ENCODE peak calls at places on chromosomes 16 and 17, in nine cellular contexts. H is NCI-H524 treated with DMSO at 0.1 percent for 48 hours; B is amniotic stem cell; R is CD8-positive, alpha-beta memory T cell; N is frontal cortex; I is NCI-H82; Z is stimulated activated CD4-positive, alpha-beta T cell treated with anti-CD3 and anti-CD28 coated beads, Interleukin-4, amount 100 ng/mL, for 24 hours; Q is aorta; P is substantia nigra. S is an unnamed sample.

GRCh38 chr17:74633261-74633783 is 9.8 kb upstream of the CD300E start:
- DNase-seq in H (no peak), N (no peak), R (no peak), Q (no peak), I (no peak), P (no peak), Z (no peak), B (no peak), S (no peak)

GRCh38 chr17:78174332-78174869 is 6.0 kb downstream of the SYNGR2 start:
- DNase-seq in N (peak), Z (no peak), I (no peak), P (peak), Q (peak), B (no peak), H (no peak), R (no peak), S (no peak)

GRCh38 chr16:9500872-9501271 is 409.4 kb downstream of the HAPSTR1 start:
- DNase-seq in I (peak), Q (no peak), H (no peak), Z (no peak), B (no peak), P (no peak), R (no peak), N (no peak), S (no peak)

GRCh38 chr16:88790312-88791150 is 5.5 kb upstream of the PIEZO1 start:
- DNase-seq in Q (peak), H (no peak), Z (peak), B (no peak), R (peak), P (peak), N (no peak), I (no peak), S (no peak)

GRCh38 chr17:41532947-41533570 is 5.0 kb upstream of the KRT19 start:
- DNase-seq in Z (no peak), Q (no peak), H (no peak), I (no peak), N (no peak), R (no peak), P (no peak), B (no peak), S (no peak)

GRCh38 chr16:66695935-66696668 is 441 bp downstream of the CMTM4 start:
- DNase-seq in Q (peak), P (no peak), N (no peak), H (no peak), B (no peak), Z (peak), I (peak), R (peak), S (no peak)

GRCh38 chr17:50768348-50768761 is 1.0 kb upstream of the ANKRD40CL start:
- DNase-seq in H (no peak), P (no peak), R (no peak), I (no peak), N (no peak), Z (no peak), Q (no peak), B (no peak), S (no peak)

GRCh38 chr17:51015145-51015558 is 105.5 kb downstream of the SPAG9 start:
- DNase-seq in B (no peak), Q (no peak), N (no peak), R (no peak), I (no peak), Z (no peak), P (no peak), H (no peak), S (no peak)

GRCh38 chr17:50542795-50543774 is 3.9 kb upstream of the SPATA20 start:
- DNase-seq in Q (no peak), B (no peak), H (no peak), I (no peak), N (no peak), P (no peak), R (no peak), Z (no peak), S (no peak)

GRCh38 chr17:8187517-8188407 is 2.2 kb downstream of the BORCS6 start:
- DNase-seq in Z (peak), I (peak), B (peak), Q (peak), H (peak), N (peak), P (peak), R (no peak), S (no peak)

S was measured in esophagus squamous epithelium.